ENCODE peak calls at places on chromosomes 7 and 10, in four cellular contexts. X, D, B and R are unnamed samples.

GRCh38 chr10:110151467-110151866 is 55.9 kb upstream of the MXI1 start:
- DNase-seq in X (no peak), D (no peak), B (no peak), R (no peak)

GRCh38 chr10:35042783-35043182 is 47.4 kb downstream of the CUL2 start:
- DNase-seq in X (peak; percentile 62), D (no peak), B (no peak), R (no peak)

GRCh38 chr10:114749014-114749413 is 72.6 kb upstream of the FHIP2A start:
- DNase-seq in X (peak; percentile 36), D (no peak), B (no peak), R (no peak)

GRCh38 chr7:103811997-103812396 is 177.5 kb downstream of the RELN start:
- DNase-seq in X (peak; percentile 6), D (peak; percentile 3), B (no peak), R (no peak)

GRCh38 chr7:150901160-150902035 is 49.1 kb downstream of the AOC1 start:
- DNase-seq in X (no peak), D (no peak), B (no peak), R (no peak)

GRCh38 chr7:151454932-151455530 is 15.1 kb upstream of the CRYGN start:
- DNase-seq in X (no peak), D (no peak), B (no peak), R (no peak)

GRCh38 chr7:13988765-13989137 is 715 bp downstream of the ETV1 start:
- DNase-seq in X (peak; percentile 81), D (no peak), B (no peak), R (no peak)

GRCh38 chr10:124292911-124293640 is 125.6 kb downstream of the OAT start:
- DNase-seq in X (no peak), D (no peak), B (no peak), R (no peak)

GRCh38 chr10:131820626-131821025 is 80.2 kb upstream of the PPP2R2D start:
- DNase-seq in X (no peak), D (no peak), B (no peak), R (no peak)

GRCh38 chr7:49102413-49102812 is 178.1 kb downstream of the CDC14C start:
- DNase-seq in X (no peak), D (no peak), B (no peak), R (no peak)

GRCh38 chr7:142549007-142549406 is 200.3 kb upstream of the PRSS1 start:
- DNase-seq in X (no peak), D (no peak), B (no peak), R (no peak)

GRCh38 chr7:121940907-121941306 is 67.9 kb downstream of the PTPRZ1 start:
- DNase-seq in X (no peak), D (no peak), B (no peak), R (no peak)

DNA sequence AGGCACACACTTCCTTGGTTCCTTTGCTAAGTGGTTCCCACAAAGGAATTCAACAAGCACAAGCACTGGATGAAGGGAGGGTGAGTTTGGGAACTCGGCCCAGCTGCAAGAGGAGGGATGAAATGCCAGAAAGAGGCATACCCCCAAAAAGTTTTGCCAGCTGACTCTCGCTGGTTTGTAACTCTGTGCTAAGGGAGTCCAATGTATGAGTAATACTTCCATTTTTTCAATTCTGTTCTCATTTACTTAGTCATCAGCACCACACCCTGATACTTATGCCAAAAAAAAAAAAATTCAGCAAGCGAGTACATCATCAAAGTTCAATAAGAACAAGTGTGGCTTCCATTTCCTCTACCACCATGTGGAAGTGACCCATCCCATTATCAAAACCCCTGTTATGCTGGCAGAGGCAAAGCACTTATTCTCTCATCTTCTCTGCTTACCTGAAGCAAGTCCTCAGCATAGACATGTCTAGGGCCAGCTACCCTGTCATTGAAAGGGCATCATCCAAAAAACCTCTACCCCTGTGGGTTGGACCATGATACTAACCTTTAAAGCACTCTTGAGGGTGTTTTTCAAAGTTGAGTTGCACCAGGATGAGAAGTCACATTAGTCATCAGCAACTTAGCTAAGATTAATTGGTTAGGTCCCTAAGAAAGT is 6.9 kb upstream of the HYCC1 start:
- DNase-seq in X (no peak), D (no peak), B (no peak), R (no peak)
- TF ChIP-seq SPI1 in X (no peak), D (no peak), B (no peak), R (no peak)

DNA sequence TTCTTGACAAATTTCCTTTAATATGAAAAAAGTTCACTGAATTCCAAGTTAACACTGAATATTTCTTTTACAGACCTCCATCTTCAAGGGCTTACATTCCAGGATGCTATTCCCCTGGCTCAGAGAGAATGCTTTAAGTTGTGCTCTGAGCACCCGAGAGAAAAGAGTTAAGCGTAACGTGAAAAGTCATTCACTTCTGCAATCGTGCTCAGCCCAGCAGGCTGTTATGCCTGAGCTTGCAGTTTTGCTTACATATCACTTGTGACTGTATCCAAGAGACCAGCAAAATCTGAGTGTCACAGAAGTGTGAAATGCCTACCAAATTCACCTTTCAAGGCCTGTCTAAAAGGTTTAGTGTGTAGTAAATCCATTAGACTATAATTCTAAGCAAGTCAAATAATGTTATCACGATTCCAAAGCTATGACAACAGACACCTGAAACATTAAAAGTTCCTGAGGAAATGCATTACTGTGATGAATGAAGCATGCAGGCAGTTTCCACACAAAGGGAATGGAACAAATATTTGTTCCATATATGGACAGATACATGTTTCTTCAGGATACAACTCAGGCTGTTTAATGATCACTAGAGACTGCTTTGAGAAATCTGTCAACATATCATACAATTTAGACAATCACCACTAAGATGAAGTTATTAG is 20.1 kb downstream of the ITGB1 start:
- DNase-seq in X (no peak), D (no peak), B (no peak), R (no peak)
- TF ChIP-seq SPI1 in X (no peak), D (no peak), B (no peak), R (peak; percentile 19)

DNA sequence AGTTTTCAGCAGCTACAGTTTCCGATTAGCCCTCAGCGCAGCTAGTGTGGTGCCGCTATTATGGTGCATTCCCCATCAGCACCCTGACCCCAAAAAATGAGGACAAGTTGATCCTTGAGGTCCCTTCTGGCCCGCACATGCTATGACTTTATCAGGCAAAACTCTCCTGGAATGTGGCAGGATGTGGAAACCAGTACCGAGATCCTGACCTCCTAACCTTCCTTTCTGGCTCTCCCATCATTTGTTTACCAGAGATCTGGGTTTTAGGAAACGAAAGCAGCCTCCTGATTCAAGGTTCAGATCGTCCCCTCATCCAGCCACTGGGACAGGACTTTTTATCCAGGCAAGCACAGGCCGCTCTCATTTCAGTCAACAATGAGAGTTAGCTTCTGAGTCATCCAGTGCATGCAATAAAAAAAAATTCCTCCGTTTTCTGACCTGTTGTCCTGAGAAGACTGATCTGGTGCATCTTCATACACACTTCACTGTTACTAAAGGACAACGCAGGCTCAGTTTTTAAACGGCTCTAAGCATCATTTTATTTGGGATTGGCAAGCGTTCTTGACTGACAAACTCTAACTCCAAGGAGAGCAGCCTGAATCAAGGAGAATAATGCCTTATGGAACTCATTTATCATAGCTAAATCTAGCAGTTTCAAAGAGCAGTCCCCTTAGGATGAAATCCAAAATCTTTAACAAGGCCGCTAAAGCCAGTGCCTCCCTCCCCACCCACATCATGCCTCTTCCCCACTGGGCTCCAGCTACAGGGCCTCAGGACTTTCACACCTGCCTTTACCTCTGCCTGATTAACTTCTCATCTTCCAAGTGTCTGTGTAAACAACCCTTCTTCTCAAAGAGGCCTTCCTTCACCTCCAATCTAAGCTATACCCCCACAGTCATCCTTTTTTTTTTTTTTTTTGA is 17.1 kb downstream of the PDLIM1 start:
- DNase-seq in X (no peak), D (no peak), B (no peak), R (no peak)
- TF ChIP-seq SPI1 in X (no peak), D (no peak), B (no peak), R (no peak)

DNA sequence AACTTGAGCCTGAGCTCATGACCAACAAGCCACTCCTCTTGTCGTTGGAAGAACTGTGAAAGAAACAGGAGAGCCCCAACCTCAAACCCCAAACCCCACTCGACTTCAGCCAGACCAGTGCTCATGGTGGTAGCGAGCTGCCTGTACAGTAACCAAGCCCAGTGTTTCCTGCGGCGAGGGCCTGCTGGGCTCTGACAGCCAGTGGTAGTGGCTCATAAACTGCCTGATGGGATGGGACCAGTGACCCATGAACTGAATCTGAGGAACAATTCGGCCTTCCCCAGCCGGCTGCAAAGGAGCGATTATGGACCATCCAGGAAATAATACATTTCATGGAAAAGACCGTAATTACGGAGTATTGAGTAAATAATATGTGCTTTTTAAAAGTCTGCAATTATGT is 191.9 kb downstream of the RPS24 start:
- DNase-seq in X (no peak), D (no peak), B (no peak), R (no peak)
- TF ChIP-seq SPI1 in X (no peak), D (no peak), B (no peak), R (no peak)

GRCh38 chr7:139541600-139542307 is 18.3 kb downstream of the CLEC2L start:
- DNase-seq in X (no peak), D (no peak), B (no peak), R (no peak)

GRCh38 chr7:139544645-139545044 is 21.2 kb downstream of the CLEC2L start:
- DNase-seq in X (no peak), D (no peak), B (no peak), R (no peak)

GRCh38 chr7:139548302-139549028 is 25.0 kb downstream of the CLEC2L start:
- DNase-seq in X (no peak), D (no peak), B (no peak), R (no peak)

GRCh38 chr7:139542308-139543151 is 19.0 kb downstream of the CLEC2L start:
- DNase-seq in X (peak; percentile 59), D (no peak), B (no peak), R (no peak)

DNA sequence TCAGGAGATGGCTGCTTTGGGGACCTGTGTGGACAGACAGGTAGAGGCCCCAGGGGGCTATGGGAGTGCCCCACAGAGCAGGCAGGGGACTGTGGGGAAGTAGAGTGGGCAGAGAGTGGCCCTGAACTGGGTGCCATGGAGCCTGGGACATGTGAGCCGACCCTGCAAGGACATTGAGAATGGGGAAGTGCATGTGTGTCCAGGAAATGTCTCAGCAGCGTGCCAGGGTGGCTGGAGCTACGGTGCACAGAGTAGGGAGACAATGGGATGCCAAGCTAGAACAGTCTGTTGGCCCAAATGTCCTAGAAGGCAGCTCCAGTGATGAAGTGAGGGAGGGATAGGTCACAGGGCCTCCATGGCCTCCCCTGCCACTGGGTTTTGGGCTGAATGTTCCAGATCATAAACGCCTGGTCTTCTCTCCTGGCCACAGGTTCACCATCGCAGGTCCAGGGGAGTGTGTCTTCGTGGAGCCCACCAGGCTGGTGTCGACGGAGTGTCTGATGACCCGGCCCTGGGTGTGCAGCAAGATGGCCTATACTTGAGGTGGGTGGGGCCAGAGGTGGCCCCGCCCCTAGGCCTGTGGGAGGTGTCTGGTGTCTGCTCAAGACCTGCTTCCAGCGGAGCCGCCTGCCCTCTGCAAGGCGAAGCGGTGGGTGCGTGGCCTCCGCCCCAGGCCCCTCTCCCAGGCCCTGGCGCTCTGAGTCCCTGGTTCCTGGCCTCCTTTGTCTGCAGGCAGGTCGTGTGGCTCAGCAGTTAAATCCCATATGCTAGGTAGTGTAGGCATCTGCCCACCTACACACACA is 20.5 kb downstream of the CLEC2L start:
- DNase-seq in X (peak; percentile 87), D (no peak), B (no peak), R (no peak)
- TF ChIP-seq SPI1 in X (peak; percentile 92), D (peak; percentile 51), B (peak; percentile 55), R (peak; percentile 88)

GRCh38 chr10:103618575-103619423 is 125.3 kb downstream of the NEURL1 start:
- DNase-seq in X (peak; percentile 90), D (no peak), B (no peak), R (no peak)
- TF ChIP-seq SPI1 in X (no peak), D (no peak), B (no peak), R (no peak)

GRCh38 chr7:28708458-28708951 is 249.6 kb downstream of the TRIL start:
- DNase-seq in X (no peak), D (no peak), B (no peak), R (no peak)
- TF ChIP-seq SPI1 in X (no peak), D (no peak), B (no peak), R (no peak)